ENCODE peak calls at places on chromosomes 4 and X, in five cellular contexts. One of them, this sample, is unnamed.

GRCh38 chr4:145736241-145736831 is 56.4 kb downstream of the C4orf51 start:
- DNase-seq in heart left ventricle: peak; percentile 65
- DNase-seq in nephron progenitor cell: no peak
- DNase-seq in ovary: no peak
- DNase-seq in upper lobe of left lung: peak; percentile 77
- DNase-seq in this sample: peak; percentile 86

GRCh38 chrX:118974908-118975671 is 672 bp downstream of the LONRF3 start:
- DNase-seq in heart left ventricle: no peak
- DNase-seq in nephron progenitor cell: peak; percentile 39
- DNase-seq in ovary: peak; percentile 56
- DNase-seq in upper lobe of left lung: peak; percentile 56
- DNase-seq in this sample: peak; percentile 41

GRCh38 chr4:138967313-138967712 is 48.3 kb upstream of the NOCT start:
- DNase-seq in heart left ventricle: no peak
- DNase-seq in nephron progenitor cell: no peak
- DNase-seq in ovary: no peak
- DNase-seq in upper lobe of left lung: no peak
- DNase-seq in this sample: peak; percentile 37

GRCh38 chrX:140817943-140818342 is 108.4 kb downstream of the LINC00632 start:
- DNase-seq in heart left ventricle: no peak
- DNase-seq in nephron progenitor cell: no peak
- DNase-seq in ovary: no peak
- DNase-seq in upper lobe of left lung: no peak
- DNase-seq in this sample: peak; percentile 51

GRCh38 chrX:150690126-150690525 is 3.1 kb upstream of the MTMR1 start:
- DNase-seq in heart left ventricle: no peak
- DNase-seq in nephron progenitor cell: no peak
- DNase-seq in ovary: no peak
- DNase-seq in upper lobe of left lung: no peak
- DNase-seq in this sample: peak; percentile 94

GRCh38 chr4:37685726-37686372 is 327 bp downstream of the RELL1 start:
- DNase-seq in heart left ventricle: no peak
- DNase-seq in nephron progenitor cell: no peak
- DNase-seq in ovary: no peak
- DNase-seq in upper lobe of left lung: peak; percentile 55
- DNase-seq in this sample: peak; percentile 35

GRCh38 chr4:139050436-139050835 is 34.9 kb downstream of the NOCT start:
- DNase-seq in heart left ventricle: no peak
- DNase-seq in nephron progenitor cell: no peak
- DNase-seq in ovary: no peak
- DNase-seq in upper lobe of left lung: no peak
- DNase-seq in this sample: no peak

GRCh38 chr4:11053601-11054000 is 369.0 kb upstream of the CLNK start:
- DNase-seq in heart left ventricle: no peak
- DNase-seq in nephron progenitor cell: no peak
- DNase-seq in ovary: no peak
- DNase-seq in upper lobe of left lung: no peak
- DNase-seq in this sample: peak; percentile 55

GRCh38 chr4:128735714-128736113 is 73.8 kb upstream of the JADE1 start:
- DNase-seq in heart left ventricle: no peak
- DNase-seq in nephron progenitor cell: no peak
- DNase-seq in ovary: no peak
- DNase-seq in upper lobe of left lung: no peak
- DNase-seq in this sample: no peak

GRCh38 chr4:3073158-3074077 is 920 bp downstream of the HTT-AS start:
- DNase-seq in heart left ventricle: peak; percentile 49
- DNase-seq in nephron progenitor cell: no peak
- DNase-seq in ovary: no peak
- DNase-seq in upper lobe of left lung: no peak
- DNase-seq in this sample: no peak

GRCh38 chr4:87575408-87575807 is 32.9 kb upstream of the DSPP start:
- DNase-seq in heart left ventricle: no peak
- DNase-seq in nephron progenitor cell: no peak
- DNase-seq in ovary: no peak
- DNase-seq in upper lobe of left lung: no peak
- DNase-seq in this sample: no peak

GRCh38 chr4:170014359-170015008 is 11.7 kb downstream of the MFAP3L start:
- DNase-seq in heart left ventricle: no peak
- DNase-seq in nephron progenitor cell: no peak
- DNase-seq in ovary: peak; percentile 56
- DNase-seq in upper lobe of left lung: no peak
- DNase-seq in this sample: peak; percentile 4

DNA sequence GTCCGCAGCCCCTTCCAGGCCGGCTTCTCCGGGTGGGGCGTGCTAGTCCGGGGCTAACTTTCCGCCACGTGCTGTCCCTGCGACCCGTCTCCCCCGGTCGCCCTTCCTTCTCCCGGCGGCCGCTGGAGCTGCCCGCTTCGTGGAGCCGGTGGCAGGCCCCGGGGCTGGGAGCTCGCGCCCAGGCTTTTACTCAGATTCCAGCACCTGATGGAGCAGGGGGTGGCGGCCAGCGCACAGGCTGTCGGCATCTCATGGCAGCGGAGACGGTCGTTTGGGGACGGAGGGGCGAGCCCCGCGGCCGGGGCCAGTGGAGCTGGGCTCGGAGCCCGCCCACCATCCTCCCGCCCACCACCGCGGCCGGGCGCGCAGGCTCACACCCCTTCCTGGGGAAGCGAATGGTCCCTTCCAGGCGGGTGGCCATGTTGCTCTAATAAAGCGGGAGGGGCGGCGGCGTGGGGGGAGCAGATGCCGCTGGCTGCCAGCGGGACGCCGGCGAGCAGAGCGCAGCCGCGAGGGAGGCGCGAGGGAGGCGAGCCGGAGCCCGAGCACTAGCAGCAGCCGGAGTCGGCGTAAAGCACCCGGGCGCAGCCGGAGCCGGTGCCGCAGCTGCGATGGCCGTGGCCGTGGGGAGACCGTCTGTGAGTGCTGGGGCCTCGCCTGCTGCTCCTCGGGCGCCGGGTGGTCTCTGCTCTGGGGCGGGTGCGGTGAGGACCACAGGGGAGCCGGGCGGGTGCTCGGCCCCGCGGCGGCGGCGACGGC is at the start of gene SEPTIN11:
- DNase-seq in heart left ventricle: peak; percentile 94
- DNase-seq in nephron progenitor cell: peak; percentile 92
- DNase-seq in ovary: peak; percentile 96
- DNase-seq in upper lobe of left lung: peak; percentile 81
- DNase-seq in this sample: peak; percentile 93
- TF ChIP-seq CTCF in heart left ventricle: no peak
- TF ChIP-seq CTCF in nephron progenitor cell: no peak
- TF ChIP-seq CTCF in ovary: no peak
- TF ChIP-seq CTCF in upper lobe of left lung: no peak
- TF ChIP-seq CTCF in this sample: no peak

DNA sequence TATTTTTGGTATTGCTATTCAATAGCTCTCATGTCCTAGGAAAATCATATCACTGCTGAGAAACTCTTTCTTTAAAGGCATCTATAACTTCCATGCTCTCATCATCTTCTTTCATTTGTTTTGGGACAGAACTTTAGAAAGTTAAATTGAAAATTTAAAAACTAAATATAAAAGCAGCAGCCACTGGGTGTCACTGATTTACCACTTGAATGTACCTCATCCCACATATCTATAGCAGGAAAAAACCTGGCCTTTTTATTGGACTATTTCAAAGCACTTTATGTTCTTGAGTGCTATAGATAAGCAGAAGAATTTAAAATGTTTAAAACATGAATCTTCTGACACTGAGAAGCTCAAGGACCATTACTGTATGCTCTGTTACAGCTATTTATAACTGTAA is 165.3 kb upstream of the TTC29 start:
- DNase-seq in heart left ventricle: no peak
- DNase-seq in nephron progenitor cell: no peak
- DNase-seq in ovary: no peak
- DNase-seq in upper lobe of left lung: no peak
- DNase-seq in this sample: no peak
- TF ChIP-seq CTCF in heart left ventricle: no peak
- TF ChIP-seq CTCF in nephron progenitor cell: no peak
- TF ChIP-seq CTCF in ovary: peak; percentile 39
- TF ChIP-seq CTCF in upper lobe of left lung: no peak
- TF ChIP-seq CTCF in this sample: peak; percentile 8

DNA sequence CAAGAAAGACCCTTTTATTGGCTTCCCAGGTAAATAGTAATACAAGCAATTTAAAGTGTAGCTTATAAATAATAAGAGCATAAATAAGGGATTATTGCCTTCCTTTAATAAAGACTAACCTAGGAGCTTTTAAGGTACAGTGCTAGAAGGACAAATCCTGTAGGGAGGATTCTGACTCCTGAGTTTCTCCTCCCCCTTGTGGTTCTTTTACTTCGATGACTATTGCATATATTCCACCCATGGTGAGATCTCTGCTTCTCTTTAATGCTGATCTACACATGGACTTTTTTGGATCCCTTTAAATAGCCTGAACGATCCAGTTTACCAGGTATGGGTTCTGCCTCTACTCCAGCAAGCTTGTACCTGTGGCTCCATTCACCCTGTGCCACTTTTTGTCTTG is 2.5 kb downstream of the GALNT7 start:
- DNase-seq in heart left ventricle: no peak
- DNase-seq in nephron progenitor cell: no peak
- DNase-seq in ovary: no peak
- DNase-seq in upper lobe of left lung: no peak
- DNase-seq in this sample: peak; percentile 62
- TF ChIP-seq CTCF in heart left ventricle: no peak
- TF ChIP-seq CTCF in nephron progenitor cell: no peak
- TF ChIP-seq CTCF in ovary: no peak
- TF ChIP-seq CTCF in upper lobe of left lung: no peak
- TF ChIP-seq CTCF in this sample: no peak

GRCh38 chr4:61541474-61541873 is 341.3 kb downstream of the ADGRL3 start:
- DNase-seq in heart left ventricle: no peak
- DNase-seq in nephron progenitor cell: no peak
- DNase-seq in ovary: no peak
- DNase-seq in upper lobe of left lung: no peak
- DNase-seq in this sample: no peak
- TF ChIP-seq CTCF in heart left ventricle: no peak
- TF ChIP-seq CTCF in nephron progenitor cell: no peak
- TF ChIP-seq CTCF in ovary: no peak
- TF ChIP-seq CTCF in upper lobe of left lung: no peak
- TF ChIP-seq CTCF in this sample: no peak

DNA sequence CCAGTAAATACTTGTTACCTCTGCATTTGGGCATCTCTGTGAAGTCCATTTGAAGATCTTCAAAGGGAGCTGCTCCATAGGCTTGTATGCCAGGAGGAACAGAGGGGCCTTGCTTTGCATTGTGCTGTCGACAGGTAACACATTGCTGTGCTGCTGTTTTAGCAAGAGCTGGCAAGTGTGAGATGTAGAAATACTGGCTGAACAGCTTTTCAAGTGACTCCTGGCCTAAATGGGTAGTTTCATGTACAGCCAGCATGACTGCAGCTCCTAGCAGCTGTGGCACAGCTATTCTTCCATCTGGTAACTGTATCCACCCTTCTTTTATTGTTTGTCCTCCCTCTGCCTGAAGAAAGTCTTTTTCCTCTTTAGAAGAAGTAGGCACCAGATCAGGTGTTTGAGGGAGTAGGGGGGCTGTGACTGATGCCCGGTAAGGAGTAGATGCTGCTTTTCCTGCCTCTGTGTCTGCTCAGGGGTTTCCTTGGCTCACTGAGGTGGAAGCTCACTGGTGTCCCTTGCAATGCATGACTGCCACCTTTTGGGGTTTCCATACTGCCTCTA is 965.3 kb downstream of the CCSER1 start:
- DNase-seq in heart left ventricle: no peak
- DNase-seq in nephron progenitor cell: no peak
- DNase-seq in ovary: no peak
- DNase-seq in upper lobe of left lung: peak; percentile 33
- DNase-seq in this sample: peak; percentile 12
- TF ChIP-seq CTCF in heart left ventricle: no peak
- TF ChIP-seq CTCF in nephron progenitor cell: no peak
- TF ChIP-seq CTCF in ovary: no peak
- TF ChIP-seq CTCF in upper lobe of left lung: no peak
- TF ChIP-seq CTCF in this sample: no peak

GRCh38 chrX:115892056-115892708 is 278.4 kb upstream of the AGTR2 start:
- DNase-seq in heart left ventricle: no peak
- DNase-seq in nephron progenitor cell: no peak
- DNase-seq in ovary: no peak
- DNase-seq in upper lobe of left lung: no peak
- DNase-seq in this sample: peak; percentile 6

GRCh38 chrX:115896362-115896761 is 274.2 kb upstream of the AGTR2 start:
- DNase-seq in heart left ventricle: no peak
- DNase-seq in nephron progenitor cell: no peak
- DNase-seq in ovary: no peak
- DNase-seq in upper lobe of left lung: no peak
- DNase-seq in this sample: no peak

GRCh38 chrX:115894087-115894486 is 276.5 kb upstream of the AGTR2 start:
- DNase-seq in heart left ventricle: no peak
- DNase-seq in nephron progenitor cell: no peak
- DNase-seq in ovary: no peak
- DNase-seq in upper lobe of left lung: no peak
- DNase-seq in this sample: peak; percentile 43

GRCh38 chrX:115895678-115896329 is 274.7 kb upstream of the AGTR2 start:
- DNase-seq in heart left ventricle: no peak
- DNase-seq in nephron progenitor cell: no peak
- DNase-seq in ovary: no peak
- DNase-seq in upper lobe of left lung: no peak
- DNase-seq in this sample: no peak

GRCh38 chrX:115892787-115893671 is 277.5 kb upstream of the AGTR2 start:
- DNase-seq in heart left ventricle: peak; percentile 63
- DNase-seq in nephron progenitor cell: no peak
- DNase-seq in ovary: peak; percentile 75
- DNase-seq in upper lobe of left lung: peak; percentile 44
- DNase-seq in this sample: peak; percentile 42
- TF ChIP-seq CTCF in heart left ventricle: peak; percentile 37
- TF ChIP-seq CTCF in nephron progenitor cell: no peak
- TF ChIP-seq CTCF in ovary: no peak
- TF ChIP-seq CTCF in upper lobe of left lung: peak; percentile 37
- TF ChIP-seq CTCF in this sample: peak; percentile 34

GRCh38 chrX:44244008-44244407 is 99.5 kb downstream of the EFHC2 start:
- DNase-seq in heart left ventricle: no peak
- DNase-seq in nephron progenitor cell: no peak
- DNase-seq in ovary: no peak
- DNase-seq in upper lobe of left lung: no peak
- DNase-seq in this sample: peak; percentile 43
- TF ChIP-seq CTCF in heart left ventricle: no peak
- TF ChIP-seq CTCF in nephron progenitor cell: peak; percentile 41
- TF ChIP-seq CTCF in ovary: no peak
- TF ChIP-seq CTCF in upper lobe of left lung: no peak
- TF ChIP-seq CTCF in this sample: peak; percentile 61

GRCh38 chrX:6095469-6095868 is 133.2 kb downstream of the NLGN4X start:
- DNase-seq in heart left ventricle: no peak
- DNase-seq in nephron progenitor cell: no peak
- DNase-seq in ovary: no peak
- DNase-seq in upper lobe of left lung: no peak
- DNase-seq in this sample: no peak
- TF ChIP-seq CTCF in heart left ventricle: no peak
- TF ChIP-seq CTCF in nephron progenitor cell: peak; percentile 26
- TF ChIP-seq CTCF in ovary: no peak
- TF ChIP-seq CTCF in upper lobe of left lung: no peak
- TF ChIP-seq CTCF in this sample: no peak